ENCODE peak calls at places on chromosomes 13 and 19, in seven cellular contexts. U, D, O, Z, H, K and V are unnamed samples.

GRCh38 chr19:50380767-50381166 is 3.4 kb upstream of the POLD1 start:
- DNase-seq in D (no peak), K (no peak), H (no peak), O (no peak), U (no peak), Z (no peak), V (no peak)

GRCh38 chr19:58196911-58197616 is 14.2 kb downstream of the ZNF274 start:
- DNase-seq in H (no peak), Z (no peak), D (no peak), U (peak), K (peak), O (no peak), V (no peak)

GRCh38 chr13:21478881-21479808 is 20.0 kb upstream of the ZDHHC20 start:
- DNase-seq in D (peak), U (peak), O (no peak), K (peak), Z (no peak), H (peak), V (no peak)

GRCh38 chr13:40069173-40070044 is 413.9 kb downstream of the COG6 start:
- DNase-seq in K (peak), H (peak), U (peak), D (peak), O (peak), Z (no peak), V (peak)

GRCh38 chr13:59979589-59979988 is 184.1 kb downstream of the DIAPH3 start:
- DNase-seq in H (no peak), O (no peak), U (no peak), D (no peak), Z (no peak), K (no peak), V (no peak)

GRCh38 chr19:13155472-13156284 is 5.5 kb downstream of the IER2 start:
- DNase-seq in Z (no peak), O (no peak), K (peak), U (peak), H (peak), D (no peak), V (no peak)

GRCh38 chr19:52535831-52536800 is 8.6 kb downstream of the ZNF808 start:
- DNase-seq in H (no peak), K (no peak), O (no peak), D (no peak), Z (peak), U (peak), V (peak)

GRCh38 chr19:7540761-7541480 is 5.4 kb downstream of the PNPLA6 start:
- DNase-seq in K (no peak), Z (no peak), H (peak), O (no peak), D (peak), U (peak), V (peak)

GRCh38 chr19:38733493-38734175 is 10.6 kb downstream of the CAPN12 start:
- DNase-seq in K (no peak), Z (no peak), D (no peak), H (no peak), O (peak), U (no peak), V (no peak)

GRCh38 chr13:75913925-75914324 is 277.8 kb downstream of the LMO7 start:
- DNase-seq in D (no peak), O (no peak), K (no peak), H (no peak), U (no peak), Z (no peak), V (no peak)

GRCh38 chr19:29665826-29666633 is 769 bp downstream of the PLEKHF1 start:
- DNase-seq in U (peak), H (peak), O (no peak), Z (no peak), D (no peak), K (no peak), V (no peak)

GRCh38 chr13:51838235-51838846 is 6.6 kb downstream of the TMEM272 start:
- DNase-seq in O (no peak), U (peak), Z (no peak), H (no peak), K (no peak), D (no peak), V (no peak)

GRCh38 chr19:54077334-54077733 is 3.8 kb downstream of the TARM1 start:
- DNase-seq in D (no peak), H (peak), K (no peak), Z (no peak), O (no peak), U (no peak), V (no peak)

GRCh38 chr13:87792878-87793277 is 121.7 kb downstream of the SLITRK5 start:
- DNase-seq in H (no peak), U (no peak), O (no peak), K (no peak), Z (no peak), D (no peak), V (peak)

GRCh38 chr13:38803566-38803965 is 116.7 kb downstream of the FREM2 start:
- DNase-seq in U (no peak), Z (no peak), H (no peak), K (no peak), D (no peak), O (no peak), V (no peak)

GRCh38 chr19:35596366-35596999 is 10.5 kb downstream of the PMIS2 start:
- DNase-seq in D (no peak), H (peak), U (no peak), O (peak), Z (peak), K (peak), V (no peak)

GRCh38 chr13:21686761-21687391 is 16.0 kb downstream of the FGF9 start:
- DNase-seq in H (no peak), Z (peak), U (no peak), O (no peak), K (no peak), D (no peak), V (no peak)

GRCh38 chr19:46201413-46202310 is 27.9 kb upstream of the IGFL1 start:
- DNase-seq in Z (no peak), K (no peak), D (no peak), O (no peak), H (no peak), U (no peak), V (no peak)

GRCh38 chr13:39038569-39038898 is 278 bp downstream of the NHLRC3 start:
- DNase-seq in H (peak), D (no peak), U (no peak), K (peak), O (no peak), Z (no peak), V (no peak)

GRCh38 chr19:13011653-13012389 is 16.5 kb downstream of the NFIX start:
- DNase-seq in Z (no peak), D (no peak), U (no peak), K (no peak), H (no peak), O (no peak), V (no peak)

GRCh38 chr19:33390908-33391630 is 17.6 kb downstream of the CEBPG start:
- DNase-seq in D (no peak), U (no peak), O (no peak), Z (no peak), K (no peak), H (no peak), V (no peak)

GRCh38 chr13:112873851-112874750 is 94.9 kb upstream of the MCF2L start:
- DNase-seq in H (peak), K (peak), U (peak), Z (no peak), O (peak), D (peak), V (peak)
- TF ChIP-seq CEBPB in H (no peak), K (no peak), U (no peak), Z (no peak), O (no peak), D (no peak), V (no peak)

GRCh38 chr13:93003531-93003930 is 223.1 kb upstream of the GPC6 start:
- DNase-seq in H (no peak), K (no peak), D (no peak), U (no peak), O (no peak), Z (no peak), V (no peak)
- TF ChIP-seq CEBPB in H (no peak), K (no peak), D (no peak), U (no peak), O (no peak), Z (no peak), V (no peak)

DNA sequence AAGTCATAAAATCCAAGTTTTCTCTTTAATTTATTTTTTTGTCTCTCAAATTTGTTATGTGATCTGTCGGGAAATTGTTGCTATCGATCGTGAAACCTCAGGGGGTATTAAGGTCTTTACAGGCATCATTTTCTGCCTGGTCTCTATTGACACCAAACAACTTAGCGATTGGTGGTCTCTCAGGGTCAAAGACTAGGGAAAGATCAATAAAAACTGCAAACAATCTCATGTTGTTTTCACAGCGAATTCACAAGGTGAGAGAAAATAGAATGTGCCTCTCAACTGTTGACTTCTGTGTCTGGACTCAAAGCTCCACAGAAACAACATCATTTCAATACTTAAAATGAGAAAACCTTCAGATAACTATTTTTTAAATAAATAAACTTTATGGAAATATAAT is 645.4 kb upstream of the MIR17HG start:
- DNase-seq in K (no peak), O (no peak), H (no peak), U (no peak), Z (no peak), D (no peak), V (no peak)
- TF ChIP-seq CEBPB in K (no peak), O (no peak), H (no peak), U (no peak), Z (no peak), D (no peak), V (no peak)

GRCh38 chr13:71210861-71211260 is 656.1 kb downstream of the DACH1 start:
- DNase-seq in O (no peak), K (no peak), Z (no peak), U (no peak), H (no peak), D (no peak), V (no peak)
- TF ChIP-seq CEBPB in O (no peak), K (no peak), Z (no peak), U (no peak), H (no peak), D (no peak), V (no peak)

DNA sequence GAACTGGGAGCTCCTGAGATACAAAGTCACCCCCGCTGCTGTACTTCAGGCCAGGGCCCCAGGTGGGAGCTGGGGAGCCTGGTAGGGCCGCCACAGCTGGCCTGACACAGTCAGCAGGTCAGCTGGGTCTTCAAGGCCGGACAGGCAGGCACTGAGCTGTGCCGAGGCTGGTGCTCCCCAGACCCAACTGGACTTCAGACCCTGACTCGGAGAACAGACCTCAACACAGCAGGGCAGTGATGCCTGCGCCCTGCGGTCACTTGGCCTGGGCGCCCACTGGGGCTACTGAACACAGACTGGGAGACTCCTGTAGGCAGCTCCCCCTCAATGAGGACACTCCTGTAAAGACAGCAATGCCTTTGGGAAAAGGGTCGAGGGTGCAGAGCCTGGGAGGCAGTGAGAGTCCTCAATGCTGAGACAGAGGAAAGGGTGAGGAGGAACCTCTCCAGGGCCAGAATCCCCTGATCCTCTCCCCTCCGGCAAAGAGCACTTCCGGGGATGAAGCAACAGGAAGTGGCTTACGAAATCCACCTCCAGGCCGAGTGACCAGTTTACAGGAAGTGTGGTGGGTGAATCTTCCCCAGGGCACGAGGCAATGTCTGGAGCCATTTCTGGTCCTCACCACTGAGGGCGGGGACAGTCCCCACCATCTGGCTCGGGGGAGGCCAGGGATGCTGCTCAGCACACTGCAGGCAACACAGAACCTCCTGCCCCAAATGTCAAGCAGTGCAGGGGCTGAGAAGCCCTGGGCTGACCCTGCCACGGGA is 40.8 kb upstream of the ISYNA1 start:
- DNase-seq in O (peak), H (peak), D (no peak), U (peak), Z (peak), K (peak), V (no peak)
- TF ChIP-seq CEBPB in O (peak), H (peak), D (peak), U (peak), Z (no peak), K (peak), V (peak)

DNA sequence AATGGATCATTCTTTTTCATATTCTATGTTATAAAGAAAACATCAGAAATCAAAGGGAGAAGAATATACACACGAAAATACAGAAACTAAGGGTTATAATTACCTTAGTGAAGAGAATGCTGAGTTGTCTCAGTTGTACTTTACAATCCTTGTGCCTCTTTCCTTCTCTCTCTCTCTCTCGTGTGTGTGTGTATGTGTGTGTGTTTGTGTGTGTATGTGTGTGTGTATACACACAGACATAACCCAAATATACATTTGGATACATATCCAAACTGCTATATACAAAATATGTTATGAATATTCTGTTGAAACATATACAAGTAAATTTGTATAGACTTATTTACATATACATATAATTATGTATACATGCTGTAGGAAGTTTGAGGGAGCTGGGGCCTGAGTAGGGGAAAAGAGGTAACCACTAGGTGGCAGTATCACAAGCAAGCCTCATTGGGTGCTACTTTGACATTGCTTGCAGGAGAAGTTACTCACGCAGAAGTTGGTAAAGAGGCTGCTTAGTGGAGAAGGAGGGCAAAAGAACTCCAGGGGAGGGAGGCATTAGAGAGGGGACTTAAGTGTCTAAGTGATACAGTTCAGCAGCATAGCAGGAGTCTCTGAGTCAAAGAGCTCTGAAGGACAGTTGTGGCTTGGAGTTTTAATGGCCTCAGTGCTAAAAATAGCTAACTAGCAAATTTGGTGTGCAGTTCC is 465.1 kb upstream of the PCDH20 start:
- DNase-seq in O (no peak), H (peak), Z (no peak), K (peak), D (peak), U (peak), V (peak)
- TF ChIP-seq CEBPB in O (no peak), H (no peak), Z (no peak), K (no peak), D (no peak), U (no peak), V (no peak)

GRCh38 chr19:1833540-1833939 is 14.7 kb downstream of the REXO1 start:
- DNase-seq in U (no peak), Z (no peak), H (no peak), K (no peak), D (no peak), O (no peak), V (no peak)
- TF ChIP-seq CEBPB in U (no peak), Z (no peak), H (no peak), K (no peak), D (no peak), O (no peak), V (no peak)

GRCh38 chr19:15136234-15136954 is 29.2 kb downstream of the SYDE1 start:
- DNase-seq in O (no peak), Z (no peak), K (no peak), U (peak), H (no peak), D (no peak), V (no peak)

GRCh38 chr19:15142313-15142712 is 35.1 kb downstream of the SYDE1 start:
- DNase-seq in U (no peak), K (no peak), H (no peak), O (no peak), D (no peak), Z (no peak), V (no peak)

GRCh38 chr19:15137777-15138176 is 30.6 kb downstream of the SYDE1 start:
- DNase-seq in D (no peak), Z (no peak), K (no peak), H (no peak), U (peak), O (no peak), V (no peak)

GRCh38 chr19:15141143-15141542 is 33.9 kb downstream of the SYDE1 start:
- DNase-seq in Z (no peak), U (no peak), D (no peak), K (no peak), H (no peak), O (no peak), V (no peak)

DNA sequence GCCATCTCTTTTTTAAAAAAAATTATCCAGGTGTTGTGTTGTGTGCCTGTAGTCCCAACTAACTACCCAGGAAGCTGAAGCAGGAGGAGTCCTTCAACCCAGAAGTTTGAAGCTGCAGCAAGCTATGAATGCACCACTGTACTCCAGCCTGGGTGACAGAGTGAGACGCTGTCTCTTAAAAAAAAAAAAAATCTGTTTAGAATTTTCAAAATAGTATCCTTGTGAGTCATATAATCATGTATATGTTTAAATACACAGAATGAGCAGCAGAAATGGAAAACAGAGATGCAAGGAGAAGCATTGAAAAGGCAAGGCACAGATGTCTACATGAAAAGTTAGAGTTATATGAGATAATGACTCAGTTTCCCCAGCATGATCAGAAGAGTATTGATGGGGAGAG is 31.2 kb downstream of the SYDE1 start:
- DNase-seq in K (no peak), H (no peak), O (no peak), U (peak), Z (no peak), D (no peak), V (no peak)
- TF ChIP-seq CEBPB in K (no peak), H (no peak), O (no peak), U (no peak), Z (no peak), D (no peak), V (no peak)

GRCh38 chr19:23956051-23956450 is 41.4 kb downstream of the ZNF726 start:
- DNase-seq in O (no peak), H (no peak), U (no peak), D (no peak), K (no peak), Z (no peak), V (no peak)

DNA sequence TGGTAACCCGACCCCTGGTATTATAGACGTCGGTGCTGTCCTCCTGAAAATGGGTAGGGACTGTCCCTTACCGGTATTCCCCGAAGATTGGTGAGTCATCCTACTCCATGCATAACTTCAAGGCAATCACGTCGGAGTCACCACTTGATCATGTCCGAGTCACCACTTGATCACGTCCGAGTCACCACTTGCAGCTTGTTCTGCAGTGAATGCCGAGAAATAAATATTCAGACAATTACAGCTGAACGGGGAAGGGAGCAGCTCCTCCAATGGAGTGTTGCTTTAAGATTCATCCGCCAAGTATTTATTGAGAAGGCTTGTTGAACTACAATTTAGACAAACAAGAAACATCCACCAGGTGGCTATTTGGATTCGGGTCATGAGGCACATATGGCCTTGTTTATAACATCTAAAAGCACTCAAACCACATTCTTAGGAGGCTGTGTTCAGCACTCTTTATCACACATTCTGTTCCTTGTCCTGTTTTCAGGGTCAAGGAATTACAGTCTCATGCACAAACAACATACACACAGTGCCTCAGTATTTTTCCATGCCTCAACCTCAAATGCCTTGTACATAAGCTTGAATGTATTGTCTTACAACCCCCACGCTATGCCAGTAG is 43.1 kb downstream of the ZNF726 start:
- DNase-seq in Z (no peak), D (peak), H (no peak), K (no peak), U (peak), O (no peak), V (no peak)
- TF ChIP-seq CEBPB in Z (no peak), D (no peak), H (no peak), K (no peak), U (no peak), O (no peak), V (no peak)